ENCODE peak calls at places on chromosomes 7 and 10, in six cellular contexts. N, Y, C, H, I and V are unnamed samples.

GRCh38 chr7:91140982-91141381 is 123.3 kb upstream of the FZD1 start:
- DNase-seq in I (no peak), Y (no peak), N (no peak), H (no peak), C (no peak), V (no peak)

GRCh38 chr7:44141221-44141850 is at the start of gene MYL7:
- DNase-seq in I (no peak), Y (no peak), C (no peak), N (no peak), H (peak; percentile 8), V (no peak)

GRCh38 chr10:13945760-13946460 is 359.1 kb downstream of the PRPF18 start:
- DNase-seq in I (peak; percentile 63), H (no peak), Y (no peak), N (peak; percentile 89), C (no peak), V (no peak)

GRCh38 chr10:13146383-13146782 is 15.0 kb upstream of the MCM10 start:
- DNase-seq in N (no peak), I (no peak), H (no peak), C (no peak), Y (no peak), V (no peak)

GRCh38 chr7:50679218-50680007 is 103.3 kb downstream of the GRB10 start:
- DNase-seq in N (peak; percentile 72), C (no peak), I (peak; percentile 43), Y (no peak), H (no peak), V (no peak)

GRCh38 chr7:88312061-88312663 is 5.5 kb upstream of the STEAP4 start:
- DNase-seq in H (no peak), I (no peak), Y (peak; percentile 38), C (peak; percentile 34), N (peak; percentile 50), V (no peak)

GRCh38 chr7:137539111-137539715 is 195.7 kb upstream of the PTN start:
- DNase-seq in H (no peak), N (peak; percentile 84), I (peak; percentile 94), C (no peak), Y (no peak), V (no peak)

GRCh38 chr7:123797673-123798526 is 47.1 kb upstream of the HYAL4 start:
- DNase-seq in N (peak; percentile 94), Y (peak; percentile 31), I (peak; percentile 78), C (no peak), H (no peak), V (no peak)

GRCh38 chr7:85000973-85001372 is 185.9 kb downstream of the SEMA3D start:
- DNase-seq in H (no peak), Y (no peak), C (no peak), N (no peak), I (no peak), V (no peak)

GRCh38 chr7:3518546-3518945 is 217.5 kb downstream of the SDK1 start:
- DNase-seq in Y (no peak), N (no peak), H (no peak), C (no peak), I (no peak), V (no peak)

GRCh38 chr7:101817930-101818698 is 688 bp downstream of the CUX1 start:
- DNase-seq in I (peak; percentile 47), N (peak; percentile 64), C (no peak), H (no peak), Y (no peak), V (no peak)

GRCh38 chr10:100886946-100887345 is 25.8 kb upstream of the SLF2 start:
- DNase-seq in N (peak; percentile 74), I (no peak), C (no peak), H (peak; percentile 46), Y (no peak), V (no peak)

GRCh38 chr10:45373783-45374450 is at the start of gene ALOX5:
- DNase-seq in N (no peak), H (peak; percentile 39), C (peak; percentile 80), Y (peak; percentile 82), I (no peak), V (no peak)

GRCh38 chr7:116571037-116571436 is 46.2 kb downstream of the CAV1 start:
- DNase-seq in H (no peak), Y (no peak), C (no peak), N (peak; percentile 87), I (peak; percentile 93), V (no peak)

GRCh38 chr10:101575580-101576228 is 12.4 kb downstream of the POLL start:
- DNase-seq in C (no peak), I (no peak), N (no peak), H (no peak), Y (no peak), V (no peak)

GRCh38 chr10:118827466-118828155 is 72.8 kb upstream of the CACUL1 start:
- DNase-seq in Y (no peak), H (no peak), N (no peak), C (no peak), I (no peak), V (no peak)

GRCh38 chr10:51590802-51591201 is 108.6 kb downstream of the CSTF2T start:
- DNase-seq in C (no peak), N (no peak), H (no peak), I (no peak), Y (no peak), V (no peak)

GRCh38 chr7:73999664-74000420 is 28.1 kb upstream of the ELN start:
- DNase-seq in H (peak; percentile 61), I (peak; percentile 84), N (peak; percentile 85), Y (no peak), C (no peak), V (no peak)

GRCh38 chr10:57262908-57263307 is 901.8 kb upstream of the ZWINT start:
- DNase-seq in H (no peak), I (no peak), Y (no peak), C (no peak), N (no peak), V (no peak)

GRCh38 chr7:78398081-78398480 is 599.5 kb downstream of the PHTF2 start:
- DNase-seq in H (no peak), N (no peak), I (no peak), Y (no peak), C (no peak), V (no peak)

GRCh38 chr10:106175760-106176377 is 988.6 kb downstream of the SORCS1 start:
- DNase-seq in N (peak; percentile 18), I (no peak), H (no peak), C (no peak), Y (no peak), V (no peak)

GRCh38 chr7:137032436-137032835 is 164.0 kb downstream of the CHRM2 start:
- DNase-seq in C (no peak), I (peak; percentile 18), H (no peak), N (no peak), Y (no peak), V (no peak)

GRCh38 chr10:129719889-129720590 is 244.0 kb downstream of the EBF3 start:
- DNase-seq in N (no peak), I (no peak), C (peak; percentile 8), H (no peak), Y (no peak), V (no peak)

GRCh38 chr10:89536013-89536354 is 590 bp upstream of the SLC16A12 start:
- DNase-seq in Y (no peak), I (no peak), C (no peak), H (no peak), N (no peak), V (no peak)

GRCh38 chr10:6068422-6068821 is 6.3 kb upstream of the IL2RA start:
- DNase-seq in I (no peak), Y (no peak), H (no peak), C (no peak), N (no peak), V (no peak)

GRCh38 chr10:95201736-95202135 is 7.7 kb downstream of the ACSM6 start:
- DNase-seq in N (peak; percentile 34), H (no peak), C (no peak), Y (no peak), I (peak; percentile 59), V (no peak)

GRCh38 chr7:45000096-45001032 is at the start of gene CCM2:
- DNase-seq in I (peak; percentile 32), N (peak; percentile 72), Y (peak; percentile 49), H (no peak), C (peak; percentile 40), V (no peak)

GRCh38 chr7:132433286-132433685 is 143.0 kb downstream of the PLXNA4 start:
- DNase-seq in N (no peak), I (no peak), H (no peak), Y (no peak), C (no peak), V (no peak)

GRCh38 chr7:155953781-155954549 is 141.7 kb upstream of the SHH start:
- DNase-seq in I (no peak), C (peak; percentile 50), Y (no peak), N (no peak), H (no peak), V (no peak)
- TF ChIP-seq CTCF in I (no peak), C (no peak), Y (no peak), N (no peak), H (no peak), V (no peak)

DNA sequence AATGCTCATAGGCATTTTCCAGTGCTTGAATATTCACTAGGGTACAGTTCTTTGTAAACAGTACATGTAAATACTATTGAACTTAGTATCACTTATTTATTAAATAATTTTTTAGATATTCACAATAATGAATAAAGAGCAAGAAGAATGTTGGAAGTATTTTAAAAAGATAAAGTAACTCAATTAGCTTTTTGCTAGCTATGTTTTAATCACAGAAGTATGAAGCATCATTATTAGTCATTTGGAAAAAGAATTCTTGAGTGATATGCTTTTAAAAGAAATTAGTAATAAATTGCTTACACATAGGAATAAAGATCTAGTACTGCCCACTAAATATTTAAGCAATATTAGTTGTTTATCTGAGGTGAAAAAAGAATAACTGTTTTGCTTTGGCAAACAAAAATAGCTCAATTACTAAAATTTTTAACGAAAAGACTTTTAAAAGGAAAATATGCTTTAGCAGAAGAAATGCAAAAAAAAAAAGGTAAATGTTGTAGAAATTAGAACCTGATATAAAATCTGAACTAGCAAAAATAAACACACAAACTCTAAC is 66.5 kb downstream of the SGMS1 start:
- DNase-seq in I (no peak), N (no peak), C (no peak), Y (no peak), H (no peak), V (no peak)
- H3K4me1 ChIP-seq in I (peaks cover 26% of the 10 kb centered on the region), N (peaks cover 42% of the 10 kb centered on the region), C (no peaks in the 10 kb centered on the region), Y (peaks cover 11% of the 10 kb centered on the region), H (peaks cover 19% of the 10 kb centered on the region), V (peaks cover 2% of the 10 kb centered on the region)

DNA sequence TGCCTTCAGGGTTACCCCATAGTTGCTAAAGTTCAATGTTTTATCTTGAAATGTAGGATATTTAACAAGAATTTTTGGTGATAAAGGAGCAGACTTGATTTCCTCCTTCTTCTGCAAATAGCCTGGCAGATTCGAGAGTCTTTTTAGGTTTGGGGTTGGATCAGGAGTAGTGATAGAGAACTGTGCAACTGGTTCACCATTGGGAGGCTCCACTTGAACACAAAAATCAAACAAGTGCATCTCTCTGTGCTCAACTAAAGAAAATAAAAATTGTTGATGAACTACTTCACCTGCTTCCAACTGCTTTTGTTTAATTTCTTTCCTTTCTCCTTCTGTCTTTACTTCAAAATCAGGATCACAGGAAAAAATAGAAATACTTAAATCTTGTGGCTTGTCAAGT is 58.5 kb downstream of the MACC1 start:
- DNase-seq in I (peak; percentile 36), Y (no peak), N (peak; percentile 58), H (no peak), C (no peak), V (no peak)
- TF ChIP-seq CTCF in I (peak; percentile 50), Y (no peak), N (peak; percentile 40), H (no peak), C (no peak), V (no peak)

DNA sequence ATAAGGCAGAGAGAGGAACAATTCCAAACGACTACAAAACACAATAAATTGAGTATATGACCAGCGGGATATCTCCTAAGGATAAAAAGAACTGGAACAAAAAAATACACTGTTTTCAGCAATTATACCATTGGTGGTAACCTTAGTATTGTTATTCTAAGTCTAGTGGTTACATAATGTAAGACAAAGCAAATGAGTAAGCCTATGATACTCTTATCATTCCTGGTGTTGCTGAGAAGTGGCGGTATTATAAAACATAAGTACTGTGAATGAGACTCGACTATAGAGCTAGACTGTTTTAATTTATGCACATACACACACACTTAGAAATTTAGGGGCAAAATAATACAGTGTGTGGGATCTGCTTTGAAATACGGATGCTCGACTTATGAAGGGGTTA is 107.7 kb downstream of the NRBF2 start:
- DNase-seq in N (no peak), H (no peak), I (no peak), C (no peak), Y (no peak), V (no peak)
- H3K4me1 ChIP-seq in N (no peaks in the 10 kb centered on the region), H (peaks cover 2% of the 10 kb centered on the region), I (peaks cover 11% of the 10 kb centered on the region), C (peaks cover 11% of the 10 kb centered on the region), Y (peaks cover 10% of the 10 kb centered on the region), V (no peaks in the 10 kb centered on the region)